ENCODE peak calls at places on chromosomes 3 and 15, in nine cellular contexts. Z is lung; W is GM12864; Q is effector memory CD4-positive, alpha-beta T cell; F is CD8-positive, alpha-beta memory T cell; S is hepatocyte; H is CD8-positive, alpha-beta T cell; V is A549; J is tibial artery. R is an unnamed sample.

GRCh38 chr15:89462198-89462912 is 34.0 kb downstream of the RHCG start:
- DNase-seq in Z (no peak), W (no peak), Q (no peak), F (no peak), S (no peak), H (no peak), V (peak; percentile 65), J (no peak), R (no peak)

GRCh38 chr3:13657660-13658435 is 108.9 kb downstream of the FBLN2 start:
- DNase-seq in Z (peak; percentile 44), W (no peak), Q (peak; percentile 49), F (peak; percentile 35), S (peak; percentile 75), H (peak; percentile 61), V (peak; percentile 45), J (no peak), R (no peak)

GRCh38 chr3:105139851-105140560 is 226.7 kb upstream of the ALCAM start:
- DNase-seq in Z (no peak), W (no peak), Q (no peak), F (no peak), S (no peak), H (no peak), V (no peak), J (no peak), R (no peak)

GRCh38 chr3:15276028-15276717 is 56.2 kb downstream of the SH3BP5 start:
- DNase-seq in Z (no peak), W (no peak), Q (no peak), F (no peak), S (no peak), H (no peak), V (no peak), J (no peak), R (no peak)

GRCh38 chr3:102449341-102449740 is 14.5 kb downstream of the ZPLD1 start:
- DNase-seq in Z (no peak), W (no peak), Q (no peak), F (no peak), S (no peak), H (no peak), V (no peak), J (no peak), R (no peak)

GRCh38 chr3:54294214-54294613 is 171.9 kb downstream of the CACNA2D3 start:
- DNase-seq in Z (no peak), W (no peak), Q (no peak), F (no peak), S (no peak), H (no peak), V (peak; percentile 1), J (no peak), R (no peak)

GRCh38 chr3:105598047-105598796 is 231.5 kb downstream of the ALCAM start:
- DNase-seq in Z (no peak), W (no peak), Q (no peak), F (no peak), S (peak; percentile 19), H (no peak), V (peak; percentile 42), J (no peak), R (peak; percentile 67)

GRCh38 chr3:187989458-187990153 is 164.4 kb upstream of the LPP start:
- DNase-seq in Z (no peak), W (no peak), Q (no peak), F (no peak), S (no peak), H (no peak), V (no peak), J (no peak), R (no peak)

DNA sequence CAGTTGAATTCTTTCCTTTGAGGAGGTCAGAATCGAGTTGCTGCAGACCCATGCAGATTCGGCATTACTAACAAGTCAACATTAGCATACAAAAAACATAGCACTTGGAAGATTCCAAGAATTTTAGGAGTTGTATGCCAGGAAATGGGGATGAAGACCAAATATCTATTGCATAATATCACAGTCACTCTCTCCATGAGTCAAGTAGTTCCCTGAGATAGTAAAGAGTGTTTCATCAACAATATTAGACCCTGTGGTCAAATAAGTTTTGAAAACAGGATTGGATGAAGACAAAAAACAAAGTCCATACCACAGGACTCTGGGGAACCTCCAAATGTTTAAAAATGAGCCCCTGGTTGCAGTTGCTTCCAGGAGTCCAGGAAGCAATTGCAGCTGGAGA is 11.0 kb upstream of the FYCO1 start:
- DNase-seq in Z (no peak), W (no peak), Q (no peak), F (no peak), S (peak; percentile 15), H (no peak), V (no peak), J (no peak), R (no peak)
- H3K4me3 ChIP-seq in Z (no peak overlapping the region), W (no peak overlapping the region), Q (no peak overlapping the region), F (no peak overlapping the region), S (no peak overlapping the region), H (no peak overlapping the region), V (no peak overlapping the region), J (no peak overlapping the region), R (no peak overlapping the region)

GRCh38 chr3:9322780-9323179 is 40.1 kb upstream of the THUMPD3 start:
- DNase-seq in Z (no peak), W (no peak), Q (no peak), F (no peak), S (no peak), H (no peak), V (no peak), J (no peak), R (no peak)

GRCh38 chr3:9314796-9315195 is 48.1 kb upstream of the THUMPD3 start:
- DNase-seq in Z (no peak), W (no peak), Q (no peak), F (no peak), S (no peak), H (no peak), V (no peak), J (no peak), R (no peak)

GRCh38 chr3:9311265-9311664 is 51.6 kb upstream of the THUMPD3 start:
- DNase-seq in Z (no peak), W (no peak), Q (no peak), F (no peak), S (no peak), H (no peak), V (no peak), J (no peak), R (no peak)

DNA sequence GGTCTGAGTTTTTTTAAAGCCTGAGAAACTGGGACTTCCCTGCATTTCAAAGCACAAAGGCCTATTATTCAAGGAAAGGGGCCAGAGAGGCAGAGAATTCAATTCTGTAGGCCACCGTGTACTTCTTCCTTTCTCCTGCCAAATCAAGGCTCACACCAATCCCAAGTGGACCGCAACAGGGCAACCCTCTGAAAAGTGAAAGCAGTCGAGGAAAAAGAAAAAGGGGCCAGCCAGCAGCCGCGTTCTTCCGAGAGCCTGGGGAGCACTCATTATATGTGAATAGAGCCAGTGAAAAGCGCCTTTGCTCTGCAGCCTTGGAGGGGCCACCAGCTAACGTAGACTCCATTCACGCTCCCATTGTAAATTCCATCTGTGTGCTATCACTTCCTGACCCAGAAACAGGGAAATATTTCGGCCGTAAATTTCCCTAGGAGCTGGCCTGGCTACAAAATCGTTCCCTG is 45.9 kb upstream of the THUMPD3 start:
- DNase-seq in Z (no peak), W (no peak), Q (no peak), F (no peak), S (peak; percentile 34), H (no peak), V (no peak), J (peak; percentile 21), R (no peak)
- H3K4me3 ChIP-seq in Z (no peak overlapping the region), W (no peak overlapping the region), Q (no peak overlapping the region), F (no peak overlapping the region), S (no peak overlapping the region), H (no peak overlapping the region), V (no peak overlapping the region), J (peak overlapping the region; percentile 52), R (peak overlapping the region; percentile 34)

GRCh38 chr3:143165211-143165610 is 45.6 kb downstream of the CHST2 start:
- DNase-seq in Z (no peak), W (no peak), Q (no peak), F (no peak), S (no peak), H (no peak), V (no peak), J (no peak), R (no peak)
- H3K4me3 ChIP-seq in Z (no peak overlapping the region), W (no peak overlapping the region), Q (no peak overlapping the region), F (no peak overlapping the region), S (no peak overlapping the region), H (no peak overlapping the region), V (no peak overlapping the region), J (no peak overlapping the region), R (no peak overlapping the region)

GRCh38 chr3:156635034-156635433 is 39.4 kb upstream of the TIPARP start:
- DNase-seq in Z (no peak), W (no peak), Q (no peak), F (no peak), S (no peak), H (no peak), V (no peak), J (no peak), R (no peak)

GRCh38 chr3:156638271-156638670 is 36.1 kb upstream of the TIPARP start:
- DNase-seq in Z (no peak), W (no peak), Q (no peak), F (no peak), S (no peak), H (no peak), V (no peak), J (no peak), R (no peak)

GRCh38 chr3:156633335-156633734 is 41.1 kb upstream of the TIPARP start:
- DNase-seq in Z (peak; percentile 73), W (no peak), Q (no peak), F (no peak), S (no peak), H (no peak), V (no peak), J (peak; percentile 36), R (no peak)

GRCh38 chr3:156637480-156638022 is 36.8 kb upstream of the TIPARP start:
- DNase-seq in Z (no peak), W (no peak), Q (no peak), F (no peak), S (no peak), H (no peak), V (no peak), J (no peak), R (no peak)

DNA sequence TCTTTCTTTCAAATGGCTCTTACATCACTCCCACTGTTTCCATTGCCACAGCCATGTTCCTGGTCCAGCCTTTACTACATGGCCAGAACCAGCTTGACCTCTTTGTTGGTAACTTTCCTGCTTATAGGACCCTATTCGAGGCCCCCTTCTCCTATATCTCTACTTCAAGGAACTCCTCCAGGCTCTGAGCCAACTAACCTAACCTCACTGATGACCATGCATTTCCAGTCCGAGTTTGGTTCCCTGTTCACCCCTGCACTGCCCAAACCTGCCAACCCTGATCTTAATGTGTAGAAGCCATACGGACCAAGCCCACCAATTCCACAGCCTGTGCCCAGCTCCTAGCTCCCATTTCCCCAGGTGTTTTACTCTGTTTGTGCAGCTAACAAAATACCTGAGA is 38.4 kb upstream of the TIPARP start:
- DNase-seq in Z (no peak), W (no peak), Q (no peak), F (no peak), S (no peak), H (no peak), V (no peak), J (no peak), R (no peak)
- H3K4me3 ChIP-seq in Z (no peak overlapping the region), W (no peak overlapping the region), Q (no peak overlapping the region), F (no peak overlapping the region), S (no peak overlapping the region), H (no peak overlapping the region), V (no peak overlapping the region), J (no peak overlapping the region), R (no peak overlapping the region)

DNA sequence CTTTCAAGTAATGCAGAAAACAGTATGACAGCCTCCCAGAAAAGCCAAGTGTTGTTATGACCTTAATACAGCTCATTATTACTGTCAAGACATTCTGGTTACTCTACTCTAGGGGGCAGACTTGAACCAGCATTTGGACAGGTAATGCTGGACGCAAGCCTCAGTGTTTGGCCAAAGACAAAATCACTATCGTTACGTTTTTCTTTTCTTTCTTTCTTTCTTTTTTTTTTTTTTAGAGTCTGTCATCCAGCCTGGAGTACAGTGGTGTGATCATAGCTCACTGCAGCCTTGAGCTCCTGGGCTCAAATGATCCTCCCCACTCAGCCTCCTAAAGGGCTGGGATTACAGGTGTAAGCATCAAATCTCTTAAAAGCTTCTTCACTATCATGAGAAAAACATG is 29.4 kb upstream of the TMEM45A start:
- DNase-seq in Z (no peak), W (peak; percentile 21), Q (no peak), F (no peak), S (peak; percentile 79), H (no peak), V (peak; percentile 67), J (no peak), R (no peak)
- H3K4me3 ChIP-seq in Z (no peak overlapping the region), W (no peak overlapping the region), Q (no peak overlapping the region), F (no peak overlapping the region), S (no peak overlapping the region), H (no peak overlapping the region), V (no peak overlapping the region), J (no peak overlapping the region), R (no peak overlapping the region)

R was measured in epithelial cell of proximal tubule.